ENCODE peak calls at places on chromosomes 6 and 20, in nine cellular contexts. One of them, this sample, is unnamed.

GRCh38 chr6:16324622-16325225 is 86.3 kb downstream of the GMPR start:
- DNase-seq in breast epithelium: no peak
- DNase-seq in endothelial cell of umbilical vein: no peak
- DNase-seq in heart left ventricle: no peak
- DNase-seq in transverse colon: no peak
- DNase-seq in ovary: no peak
- DNase-seq in H54: no peak
- DNase-seq in IMR-90: peak
- DNase-seq in gastrocnemius medialis: no peak
- DNase-seq in this sample: no peak

GRCh38 chr20:2108987-2109386 is 7.4 kb downstream of the STK35 start:
- DNase-seq in breast epithelium: no peak
- DNase-seq in endothelial cell of umbilical vein: no peak
- DNase-seq in heart left ventricle: no peak
- DNase-seq in transverse colon: no peak
- DNase-seq in ovary: no peak
- DNase-seq in H54: peak
- DNase-seq in IMR-90: peak
- DNase-seq in gastrocnemius medialis: no peak
- DNase-seq in this sample: no peak

GRCh38 chr6:145756170-145756662 is 20.9 kb upstream of the EPM2A start:
- DNase-seq in breast epithelium: peak
- DNase-seq in endothelial cell of umbilical vein: peak
- DNase-seq in heart left ventricle: no peak
- DNase-seq in transverse colon: no peak
- DNase-seq in ovary: no peak
- DNase-seq in H54: no peak
- DNase-seq in IMR-90: peak
- DNase-seq in gastrocnemius medialis: no peak
- DNase-seq in this sample: no peak

GRCh38 chr6:23529902-23530301 is 596.1 kb upstream of the NRSN1 start:
- DNase-seq in breast epithelium: no peak
- DNase-seq in endothelial cell of umbilical vein: no peak
- DNase-seq in heart left ventricle: no peak
- DNase-seq in transverse colon: no peak
- DNase-seq in ovary: no peak
- DNase-seq in H54: no peak
- DNase-seq in IMR-90: no peak
- DNase-seq in gastrocnemius medialis: no peak
- DNase-seq in this sample: no peak

GRCh38 chr6:23394699-23395098 is 731.3 kb upstream of the NRSN1 start:
- DNase-seq in breast epithelium: no peak
- DNase-seq in endothelial cell of umbilical vein: no peak
- DNase-seq in heart left ventricle: no peak
- DNase-seq in transverse colon: no peak
- DNase-seq in ovary: no peak
- DNase-seq in H54: no peak
- DNase-seq in IMR-90: peak
- DNase-seq in gastrocnemius medialis: no peak
- DNase-seq in this sample: no peak

GRCh38 chr20:59645316-59645715 is 41.0 kb downstream of the PHACTR3 start:
- DNase-seq in breast epithelium: no peak
- DNase-seq in endothelial cell of umbilical vein: no peak
- DNase-seq in heart left ventricle: no peak
- DNase-seq in transverse colon: no peak
- DNase-seq in ovary: no peak
- DNase-seq in H54: no peak
- DNase-seq in IMR-90: no peak
- DNase-seq in gastrocnemius medialis: no peak
- DNase-seq in this sample: no peak

GRCh38 chr6:169968541-169969270 is 217.3 kb downstream of the ERMARD start:
- DNase-seq in breast epithelium: peak
- DNase-seq in endothelial cell of umbilical vein: no peak
- DNase-seq in heart left ventricle: peak
- DNase-seq in transverse colon: no peak
- DNase-seq in ovary: no peak
- DNase-seq in H54: no peak
- DNase-seq in IMR-90: no peak
- DNase-seq in gastrocnemius medialis: no peak
- DNase-seq in this sample: peak

GRCh38 chr6:24916496-24916895 is 19.3 kb downstream of the RIPOR2 start:
- DNase-seq in breast epithelium: no peak
- DNase-seq in endothelial cell of umbilical vein: no peak
- DNase-seq in heart left ventricle: no peak
- DNase-seq in transverse colon: no peak
- DNase-seq in ovary: no peak
- DNase-seq in H54: no peak
- DNase-seq in IMR-90: no peak
- DNase-seq in gastrocnemius medialis: no peak
- DNase-seq in this sample: no peak

GRCh38 chr6:31265926-31266325 is 6.0 kb downstream of the HLA-C start:
- DNase-seq in breast epithelium: no peak
- DNase-seq in endothelial cell of umbilical vein: no peak
- DNase-seq in heart left ventricle: no peak
- DNase-seq in transverse colon: no peak
- DNase-seq in ovary: no peak
- DNase-seq in H54: no peak
- DNase-seq in IMR-90: no peak
- DNase-seq in gastrocnemius medialis: no peak
- DNase-seq in this sample: no peak

GRCh38 chr20:12673352-12673751 is 335.4 kb upstream of the SPTLC3 start:
- DNase-seq in breast epithelium: no peak
- DNase-seq in endothelial cell of umbilical vein: no peak
- DNase-seq in heart left ventricle: no peak
- DNase-seq in transverse colon: no peak
- DNase-seq in ovary: no peak
- DNase-seq in H54: no peak
- DNase-seq in IMR-90: no peak
- DNase-seq in gastrocnemius medialis: no peak
- DNase-seq in this sample: no peak

GRCh38 chr6:127415096-127415495 is 44.1 kb downstream of the KIAA0408 start:
- DNase-seq in breast epithelium: no peak
- DNase-seq in endothelial cell of umbilical vein: no peak
- DNase-seq in heart left ventricle: no peak
- DNase-seq in transverse colon: no peak
- DNase-seq in ovary: no peak
- DNase-seq in H54: no peak
- DNase-seq in IMR-90: no peak
- DNase-seq in gastrocnemius medialis: no peak
- DNase-seq in this sample: no peak

DNA sequence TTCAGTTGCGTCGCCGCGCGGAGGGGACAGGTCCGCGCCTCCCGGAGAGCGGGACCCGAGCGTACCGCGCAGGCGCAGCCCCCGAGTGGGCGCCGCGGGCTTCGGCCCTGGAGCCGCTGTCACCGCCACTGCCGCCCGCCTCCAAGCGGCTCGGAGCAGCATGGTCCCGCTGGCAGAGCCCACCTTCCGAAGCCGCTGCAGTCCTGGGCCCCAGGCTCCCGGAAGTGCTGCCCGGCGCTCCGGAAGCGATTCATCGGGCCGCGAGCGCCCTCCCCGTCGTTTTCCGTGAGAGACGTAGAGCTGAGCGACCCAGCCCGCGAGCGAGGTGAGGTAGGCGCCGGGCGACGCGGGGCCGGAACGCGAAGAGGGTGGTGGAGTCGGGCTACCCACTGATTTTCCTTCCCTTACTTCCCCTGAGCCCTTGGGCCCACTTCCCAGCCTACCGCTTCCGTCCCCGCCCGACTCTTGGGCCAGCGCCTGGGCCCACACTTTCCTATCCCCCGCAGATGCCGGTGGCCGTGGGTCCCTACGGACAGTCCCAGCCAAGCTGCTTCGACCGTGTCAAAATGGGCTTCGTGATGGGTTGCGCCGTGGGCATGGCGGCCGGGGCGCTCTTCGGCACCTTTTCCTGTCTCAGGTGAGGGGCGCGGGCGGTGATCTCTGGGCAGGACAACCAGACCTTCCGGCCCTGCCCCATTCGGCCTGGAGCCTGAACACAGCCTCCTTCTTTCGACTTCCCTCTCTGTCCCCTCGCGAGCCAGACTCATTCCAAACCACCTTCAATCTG is at the start of the genes NFS1 and ROMO1:
- DNase-seq in breast epithelium: peak
- DNase-seq in endothelial cell of umbilical vein: peak
- DNase-seq in heart left ventricle: peak
- DNase-seq in transverse colon: peak
- DNase-seq in ovary: peak
- DNase-seq in H54: peak
- DNase-seq in IMR-90: peak
- DNase-seq in gastrocnemius medialis: peak
- DNase-seq in this sample: peak
- TF ChIP-seq POLR2A in breast epithelium: no peak
- TF ChIP-seq POLR2A in endothelial cell of umbilical vein: peak
- TF ChIP-seq POLR2A in heart left ventricle: peak
- TF ChIP-seq POLR2A in transverse colon: peak
- TF ChIP-seq POLR2A in ovary: peak
- TF ChIP-seq POLR2A in H54: peak
- TF ChIP-seq POLR2A in IMR-90: peak
- TF ChIP-seq POLR2A in gastrocnemius medialis: peak
- TF ChIP-seq POLR2A in this sample: peak

DNA sequence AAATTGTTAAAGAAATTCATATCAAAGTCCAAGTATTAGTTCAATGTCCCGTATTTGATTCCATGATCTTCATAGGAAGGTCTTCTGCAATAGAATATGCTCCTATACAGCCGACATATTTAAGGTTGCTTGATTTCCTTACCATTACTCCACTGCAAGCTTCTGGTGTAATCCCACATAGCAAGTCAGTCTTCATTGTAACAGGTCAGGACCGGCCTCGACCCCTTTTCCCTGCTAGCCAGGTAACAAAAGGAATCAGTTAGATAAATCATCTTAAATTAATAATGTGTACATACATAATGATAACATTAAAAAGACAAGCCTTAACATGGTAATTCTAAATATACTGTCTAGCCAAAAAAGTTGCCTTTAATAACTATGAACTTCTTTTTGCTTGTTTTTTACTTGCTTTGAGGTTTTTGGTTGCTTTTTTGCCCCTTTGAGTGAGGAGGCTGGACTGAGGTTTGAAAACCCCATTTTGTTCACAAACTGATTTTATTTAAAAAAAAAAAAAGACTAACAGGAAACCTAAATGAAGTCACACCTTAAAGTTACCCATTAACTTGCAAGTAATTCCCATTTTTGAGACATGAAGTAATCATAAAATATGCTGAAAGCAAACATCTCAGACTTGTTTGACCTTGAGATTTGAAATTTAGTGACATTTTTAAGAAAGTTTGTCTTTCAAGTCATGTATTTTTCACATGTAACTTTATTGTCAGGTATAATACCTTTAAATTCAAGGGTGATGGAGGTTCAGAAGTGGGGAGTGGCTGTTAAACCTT is 19.2 kb upstream of the SNX14 start:
- DNase-seq in breast epithelium: no peak
- DNase-seq in endothelial cell of umbilical vein: no peak
- DNase-seq in heart left ventricle: no peak
- DNase-seq in transverse colon: no peak
- DNase-seq in ovary: no peak
- DNase-seq in H54: no peak
- DNase-seq in IMR-90: no peak
- DNase-seq in gastrocnemius medialis: no peak
- DNase-seq in this sample: no peak
- TF ChIP-seq POLR2A in breast epithelium: no peak
- TF ChIP-seq POLR2A in endothelial cell of umbilical vein: no peak
- TF ChIP-seq POLR2A in heart left ventricle: no peak
- TF ChIP-seq POLR2A in transverse colon: no peak
- TF ChIP-seq POLR2A in ovary: no peak
- TF ChIP-seq POLR2A in H54: no peak
- TF ChIP-seq POLR2A in IMR-90: no peak
- TF ChIP-seq POLR2A in gastrocnemius medialis: no peak
- TF ChIP-seq POLR2A in this sample: no peak

GRCh38 chr6:40753939-40754448 is 166.8 kb upstream of the LRFN2 start:
- DNase-seq in breast epithelium: no peak
- DNase-seq in endothelial cell of umbilical vein: no peak
- DNase-seq in heart left ventricle: no peak
- DNase-seq in transverse colon: no peak
- DNase-seq in ovary: no peak
- DNase-seq in H54: no peak
- DNase-seq in IMR-90: no peak
- DNase-seq in gastrocnemius medialis: no peak
- DNase-seq in this sample: no peak

GRCh38 chr6:40753048-40753447 is 165.9 kb upstream of the LRFN2 start:
- DNase-seq in breast epithelium: no peak
- DNase-seq in endothelial cell of umbilical vein: no peak
- DNase-seq in heart left ventricle: no peak
- DNase-seq in transverse colon: no peak
- DNase-seq in ovary: no peak
- DNase-seq in H54: no peak
- DNase-seq in IMR-90: no peak
- DNase-seq in gastrocnemius medialis: no peak
- DNase-seq in this sample: no peak

GRCh38 chr6:40755749-40756452 is 168.7 kb upstream of the LRFN2 start:
- DNase-seq in breast epithelium: no peak
- DNase-seq in endothelial cell of umbilical vein: no peak
- DNase-seq in heart left ventricle: no peak
- DNase-seq in transverse colon: no peak
- DNase-seq in ovary: no peak
- DNase-seq in H54: peak
- DNase-seq in IMR-90: peak
- DNase-seq in gastrocnemius medialis: no peak
- DNase-seq in this sample: no peak

GRCh38 chr6:40755046-40755681 is 168.0 kb upstream of the LRFN2 start:
- DNase-seq in breast epithelium: no peak
- DNase-seq in endothelial cell of umbilical vein: no peak
- DNase-seq in heart left ventricle: no peak
- DNase-seq in transverse colon: no peak
- DNase-seq in ovary: no peak
- DNase-seq in H54: peak
- DNase-seq in IMR-90: peak
- DNase-seq in gastrocnemius medialis: no peak
- DNase-seq in this sample: no peak

GRCh38 chr6:40754481-40755045 is 167.4 kb upstream of the LRFN2 start:
- DNase-seq in breast epithelium: no peak
- DNase-seq in endothelial cell of umbilical vein: no peak
- DNase-seq in heart left ventricle: no peak
- DNase-seq in transverse colon: no peak
- DNase-seq in ovary: no peak
- DNase-seq in H54: no peak
- DNase-seq in IMR-90: no peak
- DNase-seq in gastrocnemius medialis: no peak
- DNase-seq in this sample: no peak
- TF ChIP-seq POLR2A in breast epithelium: no peak
- TF ChIP-seq POLR2A in endothelial cell of umbilical vein: no peak
- TF ChIP-seq POLR2A in heart left ventricle: no peak
- TF ChIP-seq POLR2A in transverse colon: no peak
- TF ChIP-seq POLR2A in ovary: no peak
- TF ChIP-seq POLR2A in H54: no peak
- TF ChIP-seq POLR2A in IMR-90: no peak
- TF ChIP-seq POLR2A in gastrocnemius medialis: no peak
- TF ChIP-seq POLR2A in this sample: no peak

GRCh38 chr20:45415822-45416637 is at the start of gene PIGT:
- DNase-seq in breast epithelium: peak
- DNase-seq in endothelial cell of umbilical vein: peak
- DNase-seq in heart left ventricle: peak
- DNase-seq in transverse colon: peak
- DNase-seq in ovary: peak
- DNase-seq in H54: peak
- DNase-seq in IMR-90: peak
- DNase-seq in gastrocnemius medialis: peak
- DNase-seq in this sample: peak
- TF ChIP-seq POLR2A in breast epithelium: peak
- TF ChIP-seq POLR2A in endothelial cell of umbilical vein: peak
- TF ChIP-seq POLR2A in heart left ventricle: peak
- TF ChIP-seq POLR2A in transverse colon: peak
- TF ChIP-seq POLR2A in ovary: peak
- TF ChIP-seq POLR2A in H54: peak
- TF ChIP-seq POLR2A in IMR-90: peak
- TF ChIP-seq POLR2A in gastrocnemius medialis: peak
- TF ChIP-seq POLR2A in this sample: peak

This sample was measured in right lobe of liver.